ENCODE peak calls at places on chromosomes 6 and 20, in ten cellular contexts. T, U, H, M, R, D, F, L, Y and S are unnamed samples.
A peak's percentile ranks its signal among the peaks of the same experiment; 100 is the strongest.

GRCh38 chr6:39200498-39201020 is 28.7 kb downstream of the KCNK5 start:
- DNase-seq in T (no peak), U (no peak), H (no peak), M (no peak), R (no peak), D (no peak), F (no peak), L (no peak), Y (no peak), S (no peak)

GRCh38 chr6:13260831-13261230 is 67.5 kb downstream of the TBC1D7 start:
- DNase-seq in T (no peak), U (no peak), H (no peak), M (no peak), R (no peak), D (no peak), F (no peak), L (no peak), Y (no peak), S (no peak)

GRCh38 chr6:143583542-143584330 is 72.2 kb upstream of the FUCA2 start:
- DNase-seq in T (no peak), U (peak; percentile 71), H (no peak), M (no peak), R (no peak), D (peak; percentile 75), F (no peak), L (peak; percentile 72), Y (no peak), S (no peak)

GRCh38 chr6:129662406-129662766 is 47.6 kb downstream of the ARHGAP18 start:
- DNase-seq in T (no peak), U (no peak), H (no peak), M (no peak), R (no peak), D (peak; percentile 44), F (no peak), L (no peak), Y (no peak), S (no peak)

GRCh38 chr6:80366721-80367120 is 260.2 kb downstream of the BCKDHB start:
- DNase-seq in T (peak; percentile 71), U (peak; percentile 75), H (no peak), M (no peak), R (no peak), D (peak; percentile 17), F (no peak), L (peak; percentile 66), Y (no peak), S (no peak)

GRCh38 chr6:15936503-15936902 is 192.4 kb upstream of the MYLIP start:
- DNase-seq in T (no peak), U (no peak), H (no peak), M (no peak), R (no peak), D (no peak), F (peak; percentile 46), L (no peak), Y (no peak), S (no peak)

GRCh38 chr20:14951707-14952106 is 614.3 kb upstream of the FLRT3 start:
- DNase-seq in T (no peak), U (peak; percentile 86), H (no peak), M (no peak), R (no peak), D (peak; percentile 88), F (no peak), L (peak; percentile 5), Y (no peak), S (peak; percentile 24)

GRCh38 chr6:80541186-80541585 is 434.7 kb downstream of the BCKDHB start:
- DNase-seq in T (no peak), U (no peak), H (no peak), M (peak; percentile 36), R (no peak), D (peak; percentile 83), F (no peak), L (peak; percentile 39), Y (no peak), S (peak; percentile 24)

GRCh38 chr20:37526238-37526838 is 1.3 kb downstream of the BLCAP start:
- DNase-seq in T (no peak), U (peak; percentile 65), H (no peak), M (peak; percentile 51), R (peak; percentile 61), D (peak; percentile 83), F (no peak), L (no peak), Y (peak; percentile 54), S (peak; percentile 22)

GRCh38 chr6:43927525-43928210 is 157.7 kb downstream of the VEGFA start:
- DNase-seq in T (peak; percentile 4), U (no peak), H (no peak), M (no peak), R (no peak), D (no peak), F (no peak), L (no peak), Y (no peak), S (no peak)

GRCh38 chr20:4082406-4083102 is 67.2 kb upstream of the RNF24 start:
- DNase-seq in T (peak; percentile 35), U (peak; percentile 89), H (peak; percentile 15), M (no peak), R (no peak), D (peak; percentile 82), F (peak; percentile 68), L (peak; percentile 86), Y (no peak), S (peak; percentile 26)

GRCh38 chr6:92716638-92717037 is 702.7 kb downstream of the EPHA7 start:
- DNase-seq in T (no peak), U (no peak), H (no peak), M (no peak), R (no peak), D (no peak), F (no peak), L (no peak), Y (no peak), S (no peak)

GRCh38 chr6:45275358-45275757 is 52.8 kb upstream of the RUNX2 start:
- DNase-seq in T (no peak), U (no peak), H (no peak), M (no peak), R (no peak), D (no peak), F (no peak), L (no peak), Y (no peak), S (no peak)

GRCh38 chr20:20160513-20160912 is 108.2 kb downstream of the CFAP61 start:
- DNase-seq in T (no peak), U (no peak), H (no peak), M (no peak), R (no peak), D (no peak), F (no peak), L (no peak), Y (no peak), S (no peak)

GRCh38 chr6:32148722-32149576 is 2.8 kb downstream of the PRRT1 start:
- DNase-seq in T (no peak), U (peak; percentile 44), H (peak; percentile 62), M (no peak), R (peak; percentile 90), D (no peak), F (no peak), L (peak; percentile 47), Y (peak; percentile 48), S (no peak)

GRCh38 chr6:52361945-52362442 is at the start of gene PAQR8:
- DNase-seq in T (peak; percentile 81), U (peak; percentile 61), H (peak; percentile 73), M (peak; percentile 66), R (peak; percentile 79), D (peak; percentile 72), F (peak; percentile 90), L (no peak), Y (peak; percentile 86), S (peak; percentile 54)

GRCh38 chr6:312704-313485 is 20.6 kb downstream of the DUSP22 start:
- DNase-seq in T (no peak), U (no peak), H (no peak), M (no peak), R (no peak), D (no peak), F (no peak), L (no peak), Y (no peak), S (no peak)

GRCh38 chr6:7727951-7728854 is 2.3 kb downstream of the BMP6 start:
- DNase-seq in T (peak; percentile 26), U (peak; percentile 46), H (no peak), M (no peak), R (peak; percentile 77), D (peak; percentile 26), F (peak; percentile 37), L (peak; percentile 20), Y (peak; percentile 42), S (no peak)

GRCh38 chr6:53986165-53986720 is 125.0 kb upstream of the MLIP start:
- DNase-seq in T (peak; percentile 19), U (peak; percentile 72), H (no peak), M (peak; percentile 56), R (no peak), D (peak; percentile 69), F (no peak), L (peak; percentile 80), Y (peak; percentile 38), S (peak; percentile 10)

GRCh38 chr6:95099410-95099809 is 477.9 kb upstream of the MANEA start:
- DNase-seq in T (no peak), U (no peak), H (no peak), M (no peak), R (no peak), D (no peak), F (no peak), L (no peak), Y (no peak), S (no peak)

GRCh38 chr20:64057628-64058498 is 5.1 kb upstream of the TCEA2 start:
- DNase-seq in T (peak; percentile 75), U (peak; percentile 56), H (peak; percentile 82), M (peak; percentile 53), R (peak; percentile 98), D (peak; percentile 65), F (peak; percentile 77), L (peak; percentile 43), Y (peak; percentile 86), S (no peak)

GRCh38 chr20:49508435-49509199 is 26.1 kb upstream of the KCNB1 start:
- DNase-seq in T (no peak), U (peak; percentile 45), H (no peak), M (peak; percentile 38), R (no peak), D (peak; percentile 62), F (no peak), L (peak; percentile 55), Y (peak; percentile 59), S (no peak)

GRCh38 chr20:23143098-23143497 is 57.0 kb upstream of the CD93 start:
- DNase-seq in T (no peak), U (peak; percentile 92), H (no peak), M (peak; percentile 64), R (no peak), D (peak; percentile 94), F (no peak), L (peak; percentile 81), Y (no peak), S (peak; percentile 18)

GRCh38 chr6:70479236-70479635 is 65.9 kb downstream of the FAM135A start:
- DNase-seq in T (no peak), U (peak; percentile 10), H (no peak), M (no peak), R (no peak), D (peak; percentile 15), F (no peak), L (peak; percentile 47), Y (no peak), S (no peak)

GRCh38 chr20:38307371-38308046 is 3.6 kb downstream of the BPI start:
- DNase-seq in T (no peak), U (peak; percentile 52), H (no peak), M (no peak), R (no peak), D (peak; percentile 85), F (no peak), L (peak; percentile 63), Y (no peak), S (no peak)

GRCh38 chr6:40477246-40478126 is 109.7 kb downstream of the LRFN2 start:
- DNase-seq in T (no peak), U (peak; percentile 36), H (no peak), M (no peak), R (no peak), D (no peak), F (no peak), L (no peak), Y (peak; percentile 12), S (no peak)

GRCh38 chr6:45420909-45421699 is 43.4 kb upstream of the SUPT3H start:
- DNase-seq in T (no peak), U (no peak), H (no peak), M (no peak), R (no peak), D (peak; percentile 41), F (no peak), L (peak; percentile 45), Y (peak; percentile 38), S (no peak)

GRCh38 chr6:149890629-149891045 is 7.3 kb downstream of the RAET1E start:
- DNase-seq in T (no peak), U (no peak), H (no peak), M (no peak), R (no peak), D (no peak), F (no peak), L (no peak), Y (peak; percentile 4), S (no peak)